ENCODE peak calls at places on chromosomes 6 and 20, in eight cellular contexts. One of them, this sample, is unnamed.

GRCh38 chr20:4435671-4436070 is 286.0 kb upstream of the PRND start:
- DNase-seq in endodermal cell: no peak
- DNase-seq in smooth muscle cell of the brain vasculature: no peak
- DNase-seq in activated B cell treated with CpG ODN at 0.5 μM for 24 hours: no peak
- DNase-seq in stimulated activated CD8-positive, alpha-beta memory T cell treated with anti-CD3 and anti-CD28 coated beads, Interleukin-15, amount 100 ng/mL, for 4 hours: no peak
- DNase-seq in brain microvascular endothelial cell: no peak
- DNase-seq in dermis microvascular lymphatic vessel endothelial cell: no peak
- DNase-seq in cardiac muscle cell: no peak
- DNase-seq in this sample: no peak

GRCh38 chr6:148814082-148814790 is 67.4 kb downstream of the UST start:
- DNase-seq in endodermal cell: no peak
- DNase-seq in smooth muscle cell of the brain vasculature: no peak
- DNase-seq in activated B cell treated with CpG ODN at 0.5 μM for 24 hours: no peak
- DNase-seq in stimulated activated CD8-positive, alpha-beta memory T cell treated with anti-CD3 and anti-CD28 coated beads, Interleukin-15, amount 100 ng/mL, for 4 hours: no peak
- DNase-seq in brain microvascular endothelial cell: no peak
- DNase-seq in dermis microvascular lymphatic vessel endothelial cell: no peak
- DNase-seq in cardiac muscle cell: no peak
- DNase-seq in this sample: no peak

GRCh38 chr6:161204866-161205557 is 68.8 kb downstream of the AGPAT4 start:
- DNase-seq in endodermal cell: no peak
- DNase-seq in smooth muscle cell of the brain vasculature: no peak
- DNase-seq in activated B cell treated with CpG ODN at 0.5 μM for 24 hours: no peak
- DNase-seq in stimulated activated CD8-positive, alpha-beta memory T cell treated with anti-CD3 and anti-CD28 coated beads, Interleukin-15, amount 100 ng/mL, for 4 hours: no peak
- DNase-seq in brain microvascular endothelial cell: no peak
- DNase-seq in dermis microvascular lymphatic vessel endothelial cell: peak; percentile 22
- DNase-seq in cardiac muscle cell: no peak
- DNase-seq in this sample: no peak

GRCh38 chr6:44270526-44271405 is 516 bp downstream of the TMEM151B start:
- DNase-seq in endodermal cell: peak; percentile 87
- DNase-seq in smooth muscle cell of the brain vasculature: no peak
- DNase-seq in activated B cell treated with CpG ODN at 0.5 μM for 24 hours: no peak
- DNase-seq in stimulated activated CD8-positive, alpha-beta memory T cell treated with anti-CD3 and anti-CD28 coated beads, Interleukin-15, amount 100 ng/mL, for 4 hours: no peak
- DNase-seq in brain microvascular endothelial cell: no peak
- DNase-seq in dermis microvascular lymphatic vessel endothelial cell: no peak
- DNase-seq in cardiac muscle cell: no peak
- DNase-seq in this sample: peak; percentile 42

GRCh38 chr6:165096868-165097267 is 212.5 kb downstream of the C6orf118 start:
- DNase-seq in endodermal cell: no peak
- DNase-seq in smooth muscle cell of the brain vasculature: no peak
- DNase-seq in activated B cell treated with CpG ODN at 0.5 μM for 24 hours: no peak
- DNase-seq in stimulated activated CD8-positive, alpha-beta memory T cell treated with anti-CD3 and anti-CD28 coated beads, Interleukin-15, amount 100 ng/mL, for 4 hours: no peak
- DNase-seq in brain microvascular endothelial cell: no peak
- DNase-seq in dermis microvascular lymphatic vessel endothelial cell: no peak
- DNase-seq in cardiac muscle cell: no peak
- DNase-seq in this sample: peak; percentile 32

GRCh38 chr6:16334671-16335070 is 96.3 kb downstream of the GMPR start:
- DNase-seq in endodermal cell: peak; percentile 11
- DNase-seq in smooth muscle cell of the brain vasculature: peak; percentile 59
- DNase-seq in activated B cell treated with CpG ODN at 0.5 μM for 24 hours: no peak
- DNase-seq in stimulated activated CD8-positive, alpha-beta memory T cell treated with anti-CD3 and anti-CD28 coated beads, Interleukin-15, amount 100 ng/mL, for 4 hours: no peak
- DNase-seq in brain microvascular endothelial cell: peak; percentile 89
- DNase-seq in dermis microvascular lymphatic vessel endothelial cell: no peak
- DNase-seq in cardiac muscle cell: peak; percentile 94
- DNase-seq in this sample: peak; percentile 85

GRCh38 chr6:21995318-21995717 is 301.5 kb downstream of the PRL start:
- DNase-seq in endodermal cell: no peak
- DNase-seq in smooth muscle cell of the brain vasculature: no peak
- DNase-seq in activated B cell treated with CpG ODN at 0.5 μM for 24 hours: no peak
- DNase-seq in stimulated activated CD8-positive, alpha-beta memory T cell treated with anti-CD3 and anti-CD28 coated beads, Interleukin-15, amount 100 ng/mL, for 4 hours: no peak
- DNase-seq in brain microvascular endothelial cell: no peak
- DNase-seq in dermis microvascular lymphatic vessel endothelial cell: no peak
- DNase-seq in cardiac muscle cell: no peak
- DNase-seq in this sample: no peak

GRCh38 chr20:11992426-11992825 is 74.7 kb downstream of the BTBD3 start:
- DNase-seq in endodermal cell: no peak
- DNase-seq in smooth muscle cell of the brain vasculature: no peak
- DNase-seq in activated B cell treated with CpG ODN at 0.5 μM for 24 hours: no peak
- DNase-seq in stimulated activated CD8-positive, alpha-beta memory T cell treated with anti-CD3 and anti-CD28 coated beads, Interleukin-15, amount 100 ng/mL, for 4 hours: no peak
- DNase-seq in brain microvascular endothelial cell: no peak
- DNase-seq in dermis microvascular lymphatic vessel endothelial cell: no peak
- DNase-seq in cardiac muscle cell: no peak
- DNase-seq in this sample: no peak

GRCh38 chr20:45630366-45630765 is 718 bp downstream of the WFDC9 start:
- DNase-seq in endodermal cell: no peak
- DNase-seq in smooth muscle cell of the brain vasculature: no peak
- DNase-seq in activated B cell treated with CpG ODN at 0.5 μM for 24 hours: no peak
- DNase-seq in stimulated activated CD8-positive, alpha-beta memory T cell treated with anti-CD3 and anti-CD28 coated beads, Interleukin-15, amount 100 ng/mL, for 4 hours: no peak
- DNase-seq in brain microvascular endothelial cell: no peak
- DNase-seq in dermis microvascular lymphatic vessel endothelial cell: no peak
- DNase-seq in cardiac muscle cell: no peak
- DNase-seq in this sample: peak; percentile 19

GRCh38 chr6:86949776-86950175 is 12.4 kb downstream of the HTR1E start:
- DNase-seq in endodermal cell: no peak
- DNase-seq in smooth muscle cell of the brain vasculature: no peak
- DNase-seq in activated B cell treated with CpG ODN at 0.5 μM for 24 hours: no peak
- DNase-seq in stimulated activated CD8-positive, alpha-beta memory T cell treated with anti-CD3 and anti-CD28 coated beads, Interleukin-15, amount 100 ng/mL, for 4 hours: no peak
- DNase-seq in brain microvascular endothelial cell: no peak
- DNase-seq in dermis microvascular lymphatic vessel endothelial cell: no peak
- DNase-seq in cardiac muscle cell: no peak
- DNase-seq in this sample: no peak

GRCh38 chr20:46055269-46055668 is 26.3 kb downstream of the SLC12A5 start:
- DNase-seq in endodermal cell: no peak
- DNase-seq in smooth muscle cell of the brain vasculature: no peak
- DNase-seq in activated B cell treated with CpG ODN at 0.5 μM for 24 hours: no peak
- DNase-seq in stimulated activated CD8-positive, alpha-beta memory T cell treated with anti-CD3 and anti-CD28 coated beads, Interleukin-15, amount 100 ng/mL, for 4 hours: no peak
- DNase-seq in brain microvascular endothelial cell: no peak
- DNase-seq in dermis microvascular lymphatic vessel endothelial cell: no peak
- DNase-seq in cardiac muscle cell: no peak
- DNase-seq in this sample: no peak

This sample was measured in GM03348.